ENCODE peak calls at places on chromosomes 11 and 22, in ten cellular contexts. I, X, Q, K, S, H, J, O, D and R are unnamed samples.

GRCh38 chr11:60377737-60378136 is 595 bp upstream of the MS4A7 start:
- DNase-seq in I (no peak), X (no peak), Q (no peak), K (no peak), S (no peak), H (no peak), J (peak; percentile 49), O (no peak), D (no peak), R (no peak)

GRCh38 chr11:18384157-18384641 is 10.2 kb upstream of the LDHA start:
- DNase-seq in I (no peak), X (no peak), Q (peak; percentile 87), K (peak; percentile 79), S (peak; percentile 94), H (peak; percentile 94), J (peak; percentile 85), O (peak; percentile 69), D (no peak), R (peak; percentile 63)

GRCh38 chr11:2508793-2509192 is 64.0 kb downstream of the KCNQ1 start:
- DNase-seq in I (no peak), X (no peak), Q (no peak), K (no peak), S (no peak), H (no peak), J (no peak), O (no peak), D (no peak), R (no peak)

GRCh38 chr11:130449996-130450419 is 1.6 kb downstream of the ADAMTS15 start:
- DNase-seq in I (peak; percentile 75), X (peak; percentile 71), Q (peak; percentile 85), K (peak; percentile 75), S (peak; percentile 95), H (no peak), J (peak; percentile 77), O (no peak), D (peak; percentile 98), R (peak; percentile 74)

GRCh38 chr11:64760759-64761417 is 1.1 kb upstream of the PYGM start:
- DNase-seq in I (no peak), X (no peak), Q (no peak), K (no peak), S (no peak), H (no peak), J (no peak), O (no peak), D (no peak), R (no peak)

GRCh38 chr11:75273989-75274391 is 33.4 kb downstream of the TPBGL start:
- DNase-seq in I (no peak), X (no peak), Q (peak; percentile 56), K (no peak), S (no peak), H (no peak), J (no peak), O (no peak), D (no peak), R (no peak)

GRCh38 chr22:24436553-24436952 is 9.2 kb downstream of the ADORA2A start:
- DNase-seq in I (no peak), X (no peak), Q (peak; percentile 39), K (no peak), S (no peak), H (no peak), J (no peak), O (no peak), D (no peak), R (no peak)

GRCh38 chr11:61579398-61580291 is 1.2 kb downstream of the SYT7 start:
- DNase-seq in I (no peak), X (no peak), Q (no peak), K (no peak), S (no peak), H (no peak), J (no peak), O (no peak), D (peak; percentile 55), R (no peak)

GRCh38 chr22:49601614-49602321 is 225.9 kb downstream of the BRD1 start:
- DNase-seq in I (no peak), X (no peak), Q (no peak), K (no peak), S (no peak), H (no peak), J (no peak), O (no peak), D (no peak), R (no peak)

GRCh38 chr11:48087422-48087821 is 107.1 kb downstream of the PTPRJ start:
- DNase-seq in I (no peak), X (no peak), Q (no peak), K (no peak), S (no peak), H (no peak), J (no peak), O (no peak), D (no peak), R (no peak)

GRCh38 chr22:30453731-30454510 is 17.9 kb downstream of the SEC14L3 start:
- DNase-seq in I (no peak), X (no peak), Q (no peak), K (no peak), S (no peak), H (peak; percentile 31), J (no peak), O (no peak), D (peak; percentile 48), R (no peak)

GRCh38 chr11:19995131-19995530 is 165.1 kb downstream of the DBX1 start:
- DNase-seq in I (no peak), X (no peak), Q (no peak), K (no peak), S (peak; percentile 74), H (peak; percentile 91), J (no peak), O (peak; percentile 67), D (no peak), R (peak; percentile 86)

GRCh38 chr11:35389897-35390462 is 29.4 kb downstream of the SLC1A2 start:
- DNase-seq in I (no peak), X (no peak), Q (no peak), K (no peak), S (no peak), H (no peak), J (no peak), O (no peak), D (no peak), R (no peak)

GRCh38 chr22:24506802-24507438 is 11.8 kb downstream of the UPB1 start:
- DNase-seq in I (no peak), X (no peak), Q (no peak), K (no peak), S (no peak), H (peak; percentile 41), J (no peak), O (no peak), D (peak; percentile 34), R (no peak)

GRCh38 chr22:27879923-27880322 is 39.1 kb downstream of the PITPNB start:
- DNase-seq in I (no peak), X (peak; percentile 22), Q (no peak), K (no peak), S (peak; percentile 58), H (peak; percentile 45), J (no peak), O (peak; percentile 30), D (peak; percentile 79), R (peak; percentile 41)
- TF ChIP-seq CTCF in I (peak; percentile 58), X (peak; percentile 71), Q (no peak), K (peak; percentile 46), S (peak; percentile 79), H (peak; percentile 38), J (peak; percentile 54), O (peak; percentile 34), D (peak; percentile 58), R (peak; percentile 79)

GRCh38 chr11:46671958-46672315 is 28.5 kb downstream of the ARHGAP1 start:
- DNase-seq in I (no peak), X (no peak), Q (peak; percentile 45), K (no peak), S (no peak), H (no peak), J (no peak), O (no peak), D (no peak), R (no peak)

GRCh38 chr11:46668480-46669085 is 31.8 kb downstream of the ARHGAP1 start:
- DNase-seq in I (no peak), X (no peak), Q (peak; percentile 25), K (no peak), S (no peak), H (no peak), J (no peak), O (no peak), D (no peak), R (no peak)

GRCh38 chr11:46666982-46667590 is 33.3 kb downstream of the ARHGAP1 start:
- DNase-seq in I (no peak), X (no peak), Q (peak; percentile 46), K (peak; percentile 51), S (peak; percentile 25), H (no peak), J (no peak), O (no peak), D (no peak), R (no peak)

GRCh38 chr11:46672381-46672839 is 28.0 kb downstream of the ARHGAP1 start:
- DNase-seq in I (no peak), X (no peak), Q (no peak), K (no peak), S (no peak), H (no peak), J (no peak), O (no peak), D (no peak), R (no peak)

DNA sequence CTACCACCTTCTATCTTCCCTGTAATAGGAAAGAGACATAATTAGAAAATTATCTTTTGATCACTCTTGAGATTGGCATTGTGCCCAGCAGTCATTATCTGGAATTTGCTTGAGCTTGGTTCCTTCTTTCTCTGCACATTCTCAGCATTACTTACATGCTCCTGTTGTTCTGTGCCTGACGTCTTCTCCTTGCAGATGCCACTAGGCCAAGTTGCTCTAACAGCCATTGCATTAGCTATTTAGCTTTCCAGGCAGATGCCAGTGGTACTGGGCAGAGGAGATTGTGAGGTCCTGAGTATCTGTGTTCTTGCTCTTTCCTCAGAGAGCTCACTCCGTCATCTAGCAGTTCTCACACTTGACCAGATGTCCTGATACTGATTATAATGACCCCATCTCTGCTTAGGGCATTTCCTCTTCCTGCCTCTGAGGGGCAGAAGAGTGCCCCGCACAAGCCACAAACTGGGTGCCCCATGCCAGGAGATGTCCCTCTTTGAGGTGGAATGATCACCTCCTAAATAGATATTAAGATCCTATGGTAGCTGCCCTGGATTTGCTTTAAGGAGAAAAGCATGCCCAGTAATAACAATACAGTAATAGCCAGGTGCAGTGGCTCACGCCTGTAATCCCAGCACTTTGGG is 30.7 kb downstream of the ARHGAP1 start:
- DNase-seq in I (no peak), X (no peak), Q (peak; percentile 38), K (no peak), S (no peak), H (peak; percentile 31), J (no peak), O (no peak), D (peak; percentile 50), R (no peak)
- TF ChIP-seq CTCF in I (peak; percentile 48), X (peak; percentile 25), Q (no peak), K (no peak), S (peak; percentile 20), H (peak; percentile 23), J (no peak), O (peak; percentile 9), D (peak; percentile 72), R (peak; percentile 51)

GRCh38 chr11:103659138-103659734 is 377.2 kb upstream of the DDI1 start:
- DNase-seq in I (no peak), X (no peak), Q (no peak), K (no peak), S (no peak), H (peak; percentile 48), J (no peak), O (peak; percentile 30), D (peak; percentile 52), R (no peak)
- TF ChIP-seq CTCF in I (peak; percentile 52), X (peak; percentile 33), Q (no peak), K (no peak), S (peak; percentile 26), H (no peak), J (no peak), O (no peak), D (peak; percentile 77), R (peak; percentile 69)

GRCh38 chr11:57641426-57641825 is 8.3 kb downstream of the YPEL4 start:
- DNase-seq in I (no peak), X (no peak), Q (no peak), K (no peak), S (peak; percentile 77), H (peak; percentile 74), J (no peak), O (peak; percentile 61), D (peak; percentile 71), R (peak; percentile 36)
- TF ChIP-seq CTCF in I (peak; percentile 57), X (peak; percentile 60), Q (peak; percentile 23), K (peak; percentile 54), S (peak; percentile 71), H (peak; percentile 69), J (peak; percentile 35), O (peak; percentile 66), D (peak; percentile 66), R (peak; percentile 73)